ENCODE peak calls at places on chromosomes 12 and 14, in four cellular contexts. R is nephron progenitor cell; L is activated CD4-positive, alpha-beta T cell treated with anti-CD3 and anti-CD28 coated beads, Interleukin-2, amount 50 U/mL, for 1 hour; N is GM03348. C is an unnamed sample.

GRCh38 chr12:96020314-96021003 is 14.9 kb downstream of the LTA4H start:
- DNase-seq in R (no peak), N (no peak), L (no peak), C (no peak)

GRCh38 chr12:6570264-6570887 is 2.3 kb upstream of the NOP2 start:
- DNase-seq in R (peak), L (peak), N (peak), C (peak)

GRCh38 chr12:50088577-50089335 is 3.6 kb downstream of the SMARCD1 start:
- DNase-seq in N (peak), L (peak), R (peak), C (peak)

GRCh38 chr12:106841471-106842302 is 67.2 kb downstream of the RIC8B start:
- DNase-seq in L (peak), N (peak), R (peak), C (peak)

GRCh38 chr12:104866286-104866685 is 91.8 kb downstream of the SLC41A2 start:
- DNase-seq in N (peak), R (no peak), L (no peak), C (no peak)

GRCh38 chr12:64624035-64624434 is 13.7 kb downstream of the RASSF3 start:
- DNase-seq in N (no peak), L (no peak), R (no peak), C (no peak)

GRCh38 chr12:89299417-89299816 is 52.9 kb downstream of the DUSP6 start:
- DNase-seq in R (no peak), N (no peak), L (no peak), C (no peak)

GRCh38 chr12:14931359-14931758 is 7.0 kb downstream of the ERP27 start:
- DNase-seq in N (no peak), R (no peak), L (no peak), C (no peak)

GRCh38 chr14:102321456-102322101 is 2.0 kb downstream of the ZNF839 start:
- DNase-seq in N (no peak), L (no peak), R (no peak), C (no peak)

GRCh38 chr14:75906680-75907280 is 75.0 kb downstream of the TGFB3 start:
- DNase-seq in N (peak), L (peak), R (peak), C (peak)

GRCh38 chr12:101877816-101878811 is 734 bp downstream of the DRAM1 start:
- DNase-seq in L (peak), N (peak), R (no peak), C (peak)

GRCh38 chr12:104419717-104420116 is 37.0 kb upstream of the CHST11 start:
- DNase-seq in R (no peak), L (no peak), N (no peak), C (no peak)

GRCh38 chr12:124925117-124925516 is 10.7 kb upstream of the UBC start:
- DNase-seq in L (no peak), N (no peak), R (no peak), C (no peak)